ENCODE peak calls at places on chromosomes 5 and 9, in six cellular contexts. One of them, this sample, is unnamed.

GRCh38 chr9:138117101-138117750 is 239.6 kb downstream of the CACNA1B start:
- DNase-seq in pancreas: no peak
- DNase-seq in hepatocyte: peak; percentile 2
- DNase-seq in fibroblast of lung: no peak
- DNase-seq in stomach: peak; percentile 5
- DNase-seq in A549: no peak
- DNase-seq in this sample: no peak

GRCh38 chr9:14270358-14271077 is 43.4 kb downstream of the NFIB start:
- DNase-seq in A549: no peak
- DNase-seq in stomach: no peak
- DNase-seq in pancreas: no peak
- DNase-seq in hepatocyte: peak; percentile 50
- DNase-seq in fibroblast of lung: peak; percentile 57
- DNase-seq in this sample: no peak

GRCh38 chr5:96751203-96752169 is 56.3 kb downstream of the ERAP1 start:
- DNase-seq in fibroblast of lung: no peak
- DNase-seq in hepatocyte: no peak
- DNase-seq in A549: no peak
- DNase-seq in stomach: no peak
- DNase-seq in pancreas: no peak
- DNase-seq in this sample: no peak

GRCh38 chr5:100706796-100707195 is 171.6 kb downstream of the FAM174A start:
- DNase-seq in stomach: no peak
- DNase-seq in A549: peak; percentile 29
- DNase-seq in fibroblast of lung: peak; percentile 56
- DNase-seq in pancreas: no peak
- DNase-seq in hepatocyte: peak; percentile 9
- DNase-seq in this sample: no peak

GRCh38 chr9:7097785-7098420 is 340.1 kb downstream of the KDM4C start:
- DNase-seq in A549: no peak
- DNase-seq in stomach: no peak
- DNase-seq in hepatocyte: no peak
- DNase-seq in fibroblast of lung: peak; percentile 35
- DNase-seq in pancreas: no peak
- DNase-seq in this sample: no peak

GRCh38 chr9:133958756-133959155 is 33.4 kb downstream of the VAV2 start:
- DNase-seq in A549: no peak
- DNase-seq in hepatocyte: no peak
- DNase-seq in fibroblast of lung: no peak
- DNase-seq in stomach: no peak
- DNase-seq in pancreas: no peak
- DNase-seq in this sample: no peak

GRCh38 chr5:86411596-86411995 is 206.1 kb upstream of the COX7C start:
- DNase-seq in stomach: no peak
- DNase-seq in A549: no peak
- DNase-seq in fibroblast of lung: no peak
- DNase-seq in hepatocyte: no peak
- DNase-seq in pancreas: no peak
- DNase-seq in this sample: no peak

GRCh38 chr9:137366445-137366810 is 56.5 kb downstream of the EXD3 start:
- DNase-seq in A549: no peak
- DNase-seq in hepatocyte: no peak
- DNase-seq in pancreas: no peak
- DNase-seq in stomach: no peak
- DNase-seq in fibroblast of lung: no peak
- DNase-seq in this sample: no peak

GRCh38 chr5:122942164-122942914 is 94.2 kb downstream of the PPIC start:
- DNase-seq in fibroblast of lung: peak; percentile 7
- DNase-seq in pancreas: no peak
- DNase-seq in stomach: no peak
- DNase-seq in A549: no peak
- DNase-seq in hepatocyte: no peak
- DNase-seq in this sample: no peak

GRCh38 chr9:23736293-23736692 is 89.7 kb downstream of the ELAVL2 start:
- DNase-seq in pancreas: no peak
- DNase-seq in hepatocyte: no peak
- DNase-seq in A549: no peak
- DNase-seq in fibroblast of lung: no peak
- DNase-seq in stomach: no peak
- DNase-seq in this sample: no peak

GRCh38 chr9:114289106-114289505 is 33.8 kb upstream of the ORM1 start:
- DNase-seq in A549: no peak
- DNase-seq in hepatocyte: no peak
- DNase-seq in pancreas: peak; percentile 7
- DNase-seq in stomach: no peak
- DNase-seq in fibroblast of lung: no peak
- DNase-seq in this sample: peak; percentile 3

GRCh38 chr5:133723651-133724366 is 111.5 kb upstream of the FSTL4 start:
- DNase-seq in A549: no peak
- DNase-seq in fibroblast of lung: no peak
- DNase-seq in stomach: no peak
- DNase-seq in hepatocyte: no peak
- DNase-seq in pancreas: no peak
- DNase-seq in this sample: no peak

GRCh38 chr5:171459839-171460238 is 40.4 kb downstream of the FGF18 start:
- DNase-seq in hepatocyte: no peak
- DNase-seq in fibroblast of lung: no peak
- DNase-seq in stomach: no peak
- DNase-seq in pancreas: no peak
- DNase-seq in A549: no peak
- DNase-seq in this sample: no peak

GRCh38 chr5:84301535-84301934 is 83.1 kb downstream of the EDIL3 start:
- DNase-seq in A549: peak; percentile 13
- DNase-seq in hepatocyte: no peak
- DNase-seq in stomach: no peak
- DNase-seq in fibroblast of lung: peak; percentile 19
- DNase-seq in pancreas: no peak
- DNase-seq in this sample: no peak

GRCh38 chr5:107266100-107266499 is 404.6 kb downstream of the EFNA5 start:
- DNase-seq in A549: no peak
- DNase-seq in fibroblast of lung: no peak
- DNase-seq in hepatocyte: no peak
- DNase-seq in stomach: no peak
- DNase-seq in pancreas: no peak
- DNase-seq in this sample: no peak

GRCh38 chr5:139246394-139246793 is 47.1 kb upstream of the MATR3 start:
- DNase-seq in hepatocyte: no peak
- DNase-seq in A549: no peak
- DNase-seq in fibroblast of lung: no peak
- DNase-seq in stomach: no peak
- DNase-seq in pancreas: no peak
- DNase-seq in this sample: no peak

GRCh38 chr5:168728812-168729211 is 149.6 kb upstream of the PANK3 start:
- DNase-seq in stomach: no peak
- DNase-seq in A549: no peak
- DNase-seq in pancreas: no peak
- DNase-seq in fibroblast of lung: no peak
- DNase-seq in hepatocyte: no peak
- DNase-seq in this sample: no peak

GRCh38 chr9:123360161-123361085 is 4.4 kb downstream of the CRB2 start:
- DNase-seq in stomach: peak; percentile 75
- DNase-seq in fibroblast of lung: peak; percentile 11
- DNase-seq in hepatocyte: peak; percentile 92
- DNase-seq in pancreas: peak; percentile 54
- DNase-seq in A549: peak; percentile 56
- DNase-seq in this sample: no peak
- H3K27ac ChIP-seq in stomach: no peak overlapping the region
- H3K27ac ChIP-seq in fibroblast of lung: no peak overlapping the region
- H3K27ac ChIP-seq in hepatocyte: peak overlapping the region; percentile 83
- H3K27ac ChIP-seq in pancreas: no peak overlapping the region
- H3K27ac ChIP-seq in A549: peak overlapping the region; percentile 31
- H3K27ac ChIP-seq in this sample: no peak overlapping the region

DNA sequence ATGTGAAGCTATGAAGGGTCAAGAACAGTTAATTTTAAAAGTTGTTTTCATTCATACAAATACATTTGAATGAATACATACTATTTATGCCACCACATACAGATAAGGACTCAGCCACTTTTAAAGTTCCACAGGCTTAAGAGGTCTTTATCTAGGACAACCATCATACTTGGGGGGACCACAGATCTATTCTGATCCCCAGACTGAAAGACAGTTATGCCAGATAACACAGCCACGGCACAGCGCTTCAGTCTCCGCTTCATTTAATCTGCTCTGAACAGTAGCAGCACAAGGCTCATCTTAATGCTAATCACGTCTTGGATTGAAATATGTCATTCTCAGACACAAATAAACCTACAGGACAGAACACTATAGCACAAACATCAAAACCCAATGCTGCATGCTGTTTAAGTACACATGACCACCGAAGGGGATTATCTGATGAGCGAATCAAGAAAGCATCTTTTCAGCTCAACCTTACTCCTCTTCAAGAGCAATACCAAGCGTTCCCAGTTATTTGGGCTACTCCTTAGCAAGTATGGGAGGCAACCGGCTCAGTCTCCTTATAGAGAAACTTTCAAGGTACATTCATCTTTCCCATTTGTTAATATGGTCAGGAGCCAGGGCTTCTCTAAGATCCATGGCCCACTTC is 33.3 kb downstream of the PUM3 start:
- DNase-seq in stomach: no peak
- DNase-seq in fibroblast of lung: no peak
- DNase-seq in hepatocyte: no peak
- DNase-seq in A549: peak; percentile 9
- DNase-seq in pancreas: no peak
- DNase-seq in this sample: no peak
- H3K4me1 ChIP-seq in stomach: peaks cover 24% of the 10 kb centered on the region
- H3K4me1 ChIP-seq in fibroblast of lung: peaks cover 15% of the 10 kb centered on the region
- H3K4me1 ChIP-seq in hepatocyte: peaks cover 28% of the 10 kb centered on the region
- H3K4me1 ChIP-seq in A549: peaks cover 87% of the 10 kb centered on the region
- H3K4me1 ChIP-seq in pancreas: peaks cover 7% of the 10 kb centered on the region
- H3K4me1 ChIP-seq in this sample: peaks cover 28% of the 10 kb centered on the region

GRCh38 chr5:68658810-68659372 is 434.9 kb upstream of the SLC30A5 start:
- DNase-seq in hepatocyte: no peak
- DNase-seq in A549: no peak
- DNase-seq in fibroblast of lung: no peak
- DNase-seq in pancreas: no peak
- DNase-seq in stomach: no peak
- DNase-seq in this sample: no peak

GRCh38 chr5:68662804-68663307 is 431.0 kb upstream of the SLC30A5 start:
- DNase-seq in stomach: no peak
- DNase-seq in hepatocyte: no peak
- DNase-seq in A549: no peak
- DNase-seq in fibroblast of lung: peak; percentile 24
- DNase-seq in pancreas: no peak
- DNase-seq in this sample: no peak

GRCh38 chr5:68659876-68660275 is 433.9 kb upstream of the SLC30A5 start:
- DNase-seq in hepatocyte: no peak
- DNase-seq in fibroblast of lung: no peak
- DNase-seq in stomach: no peak
- DNase-seq in A549: no peak
- DNase-seq in pancreas: no peak
- DNase-seq in this sample: no peak

GRCh38 chr5:68656936-68657857 is 436.6 kb upstream of the SLC30A5 start:
- DNase-seq in fibroblast of lung: peak; percentile 17
- DNase-seq in hepatocyte: no peak
- DNase-seq in pancreas: no peak
- DNase-seq in A549: no peak
- DNase-seq in stomach: no peak
- DNase-seq in this sample: no peak

DNA sequence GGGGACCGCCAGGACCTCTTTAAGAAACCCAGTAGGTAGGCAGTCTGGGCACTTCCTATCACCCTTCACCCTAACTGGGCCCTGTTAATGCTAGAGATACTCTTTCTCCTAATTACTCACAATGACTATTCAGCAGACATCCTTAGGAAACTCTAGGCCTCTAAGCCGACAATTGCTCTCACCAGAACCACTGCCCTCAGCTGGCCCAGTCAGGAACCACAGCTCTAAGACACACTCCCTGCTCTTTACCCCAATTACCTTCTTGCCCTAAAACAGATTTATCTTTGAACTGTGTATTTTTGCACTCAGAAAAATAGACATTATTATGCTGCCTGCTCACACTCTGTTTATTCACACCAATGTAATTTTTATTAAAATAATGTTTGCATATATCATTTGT is 432.6 kb upstream of the SLC30A5 start:
- DNase-seq in A549: no peak
- DNase-seq in hepatocyte: peak; percentile 35
- DNase-seq in pancreas: no peak
- DNase-seq in stomach: peak; percentile 38
- DNase-seq in fibroblast of lung: peak; percentile 17
- DNase-seq in this sample: no peak
- TF ChIP-seq CTCF in A549: peak; percentile 13
- TF ChIP-seq CTCF in hepatocyte: peak; percentile 30
- TF ChIP-seq CTCF in pancreas: no peak
- TF ChIP-seq CTCF in stomach: no peak
- TF ChIP-seq CTCF in fibroblast of lung: peak; percentile 35
- TF ChIP-seq CTCF in this sample: peak; percentile 19

GRCh38 chr9:125649315-125649714 is 57.7 kb downstream of the MAPKAP1 start:
- DNase-seq in hepatocyte: no peak
- DNase-seq in pancreas: peak; percentile 16
- DNase-seq in A549: peak; percentile 53
- DNase-seq in stomach: no peak
- DNase-seq in fibroblast of lung: peak; percentile 47
- DNase-seq in this sample: peak; percentile 39

GRCh38 chr9:125648294-125648693 is 58.7 kb downstream of the MAPKAP1 start:
- DNase-seq in pancreas: no peak
- DNase-seq in stomach: no peak
- DNase-seq in A549: no peak
- DNase-seq in hepatocyte: no peak
- DNase-seq in fibroblast of lung: no peak
- DNase-seq in this sample: no peak

GRCh38 chr9:125649826-125650225 is 57.2 kb downstream of the MAPKAP1 start:
- DNase-seq in stomach: no peak
- DNase-seq in A549: no peak
- DNase-seq in fibroblast of lung: no peak
- DNase-seq in hepatocyte: no peak
- DNase-seq in pancreas: no peak
- DNase-seq in this sample: no peak

GRCh38 chr9:125644819-125645507 is 62.0 kb downstream of the MAPKAP1 start:
- DNase-seq in fibroblast of lung: no peak
- DNase-seq in hepatocyte: no peak
- DNase-seq in pancreas: no peak
- DNase-seq in A549: no peak
- DNase-seq in stomach: no peak
- DNase-seq in this sample: no peak

DNA sequence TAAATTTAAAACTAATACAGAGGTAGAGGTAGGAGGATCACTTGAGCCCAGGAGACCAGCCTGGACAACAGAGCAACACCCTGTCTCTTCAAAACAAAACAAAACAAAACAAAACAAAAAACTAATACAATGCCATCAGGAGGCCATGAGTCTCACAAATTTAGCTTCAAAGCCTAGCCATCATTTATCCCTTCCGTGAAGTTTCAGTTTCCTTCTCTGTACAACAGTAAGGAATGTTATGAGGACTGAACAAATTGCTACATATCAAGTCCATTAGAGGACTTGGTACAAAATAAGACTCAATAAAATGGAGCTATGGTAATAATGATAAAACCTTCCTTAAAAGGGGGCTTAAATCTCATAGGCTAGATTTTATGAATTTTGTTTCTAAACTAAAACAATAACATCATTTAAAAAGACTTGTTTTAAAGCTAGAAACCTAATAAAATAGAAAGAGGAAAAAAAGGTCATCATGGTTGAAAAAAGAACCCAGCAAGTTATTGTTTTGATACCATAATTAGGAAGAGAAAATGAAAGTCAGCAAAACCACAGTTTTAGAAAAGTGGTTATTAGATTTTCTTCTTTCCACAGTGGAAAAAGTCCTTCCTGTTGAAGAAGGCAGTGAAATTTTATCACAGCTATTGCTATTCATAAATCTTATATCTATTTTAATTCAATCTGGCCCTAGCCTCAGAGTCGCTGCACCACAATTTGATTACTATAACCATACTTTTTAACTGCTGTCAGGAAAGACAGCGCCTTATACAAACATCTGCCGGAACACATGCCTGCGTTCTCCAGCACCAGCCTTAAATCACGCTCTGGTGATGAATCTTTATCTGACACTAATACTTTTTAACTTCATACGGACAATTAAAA is 60.5 kb downstream of the MAPKAP1 start:
- DNase-seq in pancreas: no peak
- DNase-seq in A549: no peak
- DNase-seq in fibroblast of lung: no peak
- DNase-seq in stomach: no peak
- DNase-seq in hepatocyte: no peak
- DNase-seq in this sample: no peak
- H3K27ac ChIP-seq in pancreas: peak overlapping the region; percentile 20
- H3K27ac ChIP-seq in A549: no peak overlapping the region
- H3K27ac ChIP-seq in fibroblast of lung: no peak overlapping the region
- H3K27ac ChIP-seq in stomach: no peak overlapping the region
- H3K27ac ChIP-seq in hepatocyte: no peak overlapping the region
- H3K27ac ChIP-seq in this sample: peak overlapping the region; percentile 23